ENCODE peak calls at places on chromosome 21, in ten cellular contexts. One of them, this sample, is unnamed. For H3K4me1, the result is how much of the 10 kb centered on the place peaks cover.

GRCh38 chr21:36487641-36488307 is 7.9 kb upstream of the CLDN14 start:
- DNase-seq in PC-3: peak
- DNase-seq in H1: no peak
- DNase-seq in K562: no peak
- DNase-seq in heart right ventricle: no peak
- DNase-seq in GM23338: no peak
- DNase-seq in right lobe of liver: peak
- DNase-seq in neural progenitor cell: no peak
- DNase-seq in Peyer's patch: no peak
- DNase-seq in pancreas: peak
- DNase-seq in this sample: peak

GRCh38 chr21:37369307-37369854 is 2.8 kb downstream of the DYRK1A start:
- DNase-seq in neural progenitor cell: no peak
- DNase-seq in Peyer's patch: no peak
- DNase-seq in PC-3: no peak
- DNase-seq in H1: no peak
- DNase-seq in heart right ventricle: no peak
- DNase-seq in right lobe of liver: no peak
- DNase-seq in K562: peak
- DNase-seq in GM23338: no peak
- DNase-seq in pancreas: no peak
- DNase-seq in this sample: no peak

GRCh38 chr21:35646606-35647005 is 413.7 kb downstream of the SETD4 start:
- DNase-seq in heart right ventricle: no peak
- DNase-seq in Peyer's patch: no peak
- DNase-seq in H1: no peak
- DNase-seq in GM23338: no peak
- DNase-seq in pancreas: no peak
- DNase-seq in PC-3: no peak
- DNase-seq in K562: no peak
- DNase-seq in neural progenitor cell: no peak
- DNase-seq in right lobe of liver: no peak
- DNase-seq in this sample: no peak

GRCh38 chr21:23475518-23476189 is 2131.6 kb downstream of the MRPL39 start:
- DNase-seq in PC-3: peak
- DNase-seq in pancreas: no peak
- DNase-seq in heart right ventricle: no peak
- DNase-seq in right lobe of liver: no peak
- DNase-seq in neural progenitor cell: no peak
- DNase-seq in Peyer's patch: no peak
- DNase-seq in H1: no peak
- DNase-seq in K562: no peak
- DNase-seq in GM23338: no peak
- DNase-seq in this sample: no peak

GRCh38 chr21:36477559-36477958 is 2.4 kb downstream of the CLDN14 start:
- DNase-seq in PC-3: no peak
- DNase-seq in H1: no peak
- DNase-seq in heart right ventricle: no peak
- DNase-seq in pancreas: no peak
- DNase-seq in GM23338: no peak
- DNase-seq in K562: no peak
- DNase-seq in neural progenitor cell: no peak
- DNase-seq in Peyer's patch: no peak
- DNase-seq in right lobe of liver: no peak
- DNase-seq in this sample: no peak

GRCh38 chr21:19640964-19641363 is 1237.4 kb upstream of the TMPRSS15 start:
- DNase-seq in GM23338: peak
- DNase-seq in neural progenitor cell: no peak
- DNase-seq in pancreas: peak
- DNase-seq in heart right ventricle: no peak
- DNase-seq in right lobe of liver: no peak
- DNase-seq in K562: no peak
- DNase-seq in PC-3: no peak
- DNase-seq in H1: no peak
- DNase-seq in Peyer's patch: no peak
- DNase-seq in this sample: no peak

GRCh38 chr21:26966360-26966977 is 419 bp downstream of the ADAMTS5 start:
- DNase-seq in neural progenitor cell: no peak
- DNase-seq in right lobe of liver: peak
- DNase-seq in H1: peak
- DNase-seq in GM23338: peak
- DNase-seq in pancreas: no peak
- DNase-seq in heart right ventricle: no peak
- DNase-seq in K562: no peak
- DNase-seq in PC-3: no peak
- DNase-seq in Peyer's patch: no peak
- DNase-seq in this sample: no peak

GRCh38 chr21:42473495-42474042 is 22.5 kb downstream of the RSPH1 start:
- DNase-seq in right lobe of liver: no peak
- DNase-seq in Peyer's patch: no peak
- DNase-seq in GM23338: no peak
- DNase-seq in H1: no peak
- DNase-seq in pancreas: no peak
- DNase-seq in heart right ventricle: no peak
- DNase-seq in PC-3: no peak
- DNase-seq in K562: no peak
- DNase-seq in neural progenitor cell: no peak
- DNase-seq in this sample: no peak

GRCh38 chr21:23496729-23497128 is 2110.6 kb downstream of the MRPL39 start:
- DNase-seq in neural progenitor cell: no peak
- DNase-seq in pancreas: no peak
- DNase-seq in Peyer's patch: no peak
- DNase-seq in H1: no peak
- DNase-seq in GM23338: no peak
- DNase-seq in heart right ventricle: no peak
- DNase-seq in PC-3: no peak
- DNase-seq in right lobe of liver: no peak
- DNase-seq in K562: no peak
- DNase-seq in this sample: no peak

DNA sequence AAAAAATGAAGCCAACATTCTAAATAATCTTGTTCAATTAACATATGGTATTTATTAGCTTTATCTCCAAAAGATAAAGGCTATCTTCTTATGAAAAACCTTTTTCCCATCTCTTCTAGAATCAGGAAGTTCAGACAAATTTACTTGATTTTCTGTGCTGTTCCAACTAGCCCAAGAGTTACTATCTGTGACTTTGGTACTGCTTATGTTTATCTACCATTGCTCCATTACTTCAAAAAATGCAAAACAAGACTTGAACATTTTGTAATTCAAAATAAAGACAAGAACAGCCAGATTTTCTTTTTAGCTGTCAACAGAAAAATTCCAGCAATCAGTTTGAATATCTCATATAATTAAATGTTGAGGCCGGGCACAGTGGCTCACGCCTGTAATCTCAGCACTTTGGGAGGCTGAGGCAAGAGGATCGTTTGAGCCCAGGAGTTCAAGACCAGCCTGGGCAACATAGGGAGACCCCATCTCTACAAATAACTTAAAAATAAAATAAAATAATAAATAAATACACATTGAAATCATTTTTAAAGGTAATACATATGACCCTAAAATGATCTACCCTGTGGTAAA is 188.5 kb downstream of the LTN1 start:
- DNase-seq in right lobe of liver: no peak
- DNase-seq in H1: no peak
- DNase-seq in K562: no peak
- DNase-seq in pancreas: no peak
- DNase-seq in PC-3: no peak
- DNase-seq in heart right ventricle: no peak
- DNase-seq in neural progenitor cell: no peak
- DNase-seq in GM23338: no peak
- DNase-seq in Peyer's patch: no peak
- DNase-seq in this sample: no peak
- H3K4me3 ChIP-seq in right lobe of liver: no peak
- H3K4me3 ChIP-seq in H1: no peak
- H3K4me3 ChIP-seq in K562: no peak
- H3K4me3 ChIP-seq in pancreas: no peak
- H3K4me3 ChIP-seq in PC-3: no peak
- H3K4me3 ChIP-seq in heart right ventricle: no peak
- H3K4me3 ChIP-seq in neural progenitor cell: no peak
- H3K4me3 ChIP-seq in GM23338: no peak
- H3K4me3 ChIP-seq in Peyer's patch: no peak
- H3K4me3 ChIP-seq in this sample: no peak

DNA sequence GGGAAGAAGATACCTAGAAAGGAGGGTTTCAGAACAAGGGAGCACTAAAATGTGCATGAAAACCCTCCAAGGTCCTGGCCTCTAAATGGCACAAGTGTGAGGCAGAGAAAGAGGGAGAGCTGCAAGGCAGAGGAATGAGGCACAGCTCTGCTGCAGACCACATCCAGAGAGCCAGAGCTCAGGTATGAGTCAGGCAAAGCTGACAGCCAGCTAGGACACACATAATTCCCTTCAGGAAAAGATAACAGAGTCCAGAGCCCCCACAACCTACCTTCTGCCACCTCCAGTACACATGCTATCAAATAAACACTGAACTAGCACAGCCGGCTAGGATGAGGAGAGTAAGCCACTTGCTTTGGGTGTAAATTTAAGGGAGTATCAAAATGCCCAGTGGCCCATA is 62.2 kb downstream of the HSF2BP start:
- DNase-seq in heart right ventricle: no peak
- DNase-seq in PC-3: peak
- DNase-seq in Peyer's patch: no peak
- DNase-seq in GM23338: no peak
- DNase-seq in pancreas: no peak
- DNase-seq in K562: no peak
- DNase-seq in neural progenitor cell: no peak
- DNase-seq in right lobe of liver: no peak
- DNase-seq in H1: no peak
- DNase-seq in this sample: no peak
- H3K4me1 ChIP-seq in heart right ventricle: under half
- H3K4me1 ChIP-seq in PC-3: half or more
- H3K4me1 ChIP-seq in Peyer's patch: under half
- H3K4me1 ChIP-seq in GM23338: under half
- H3K4me1 ChIP-seq in pancreas: under half
- H3K4me1 ChIP-seq in K562: under half
- H3K4me1 ChIP-seq in neural progenitor cell: under half
- H3K4me1 ChIP-seq in right lobe of liver: under half
- H3K4me1 ChIP-seq in H1: under half
- H3K4me1 ChIP-seq in this sample: under half

GRCh38 chr21:40850071-40850470 is 3.1 kb upstream of the DSCAM start:
- DNase-seq in K562: no peak
- DNase-seq in neural progenitor cell: no peak
- DNase-seq in right lobe of liver: no peak
- DNase-seq in Peyer's patch: no peak
- DNase-seq in H1: no peak
- DNase-seq in heart right ventricle: no peak
- DNase-seq in PC-3: no peak
- DNase-seq in pancreas: no peak
- DNase-seq in GM23338: no peak
- DNase-seq in this sample: no peak

GRCh38 chr21:40853956-40854688 is 7.2 kb upstream of the DSCAM start:
- DNase-seq in H1: no peak
- DNase-seq in neural progenitor cell: no peak
- DNase-seq in pancreas: no peak
- DNase-seq in GM23338: no peak
- DNase-seq in Peyer's patch: no peak
- DNase-seq in K562: no peak
- DNase-seq in PC-3: no peak
- DNase-seq in heart right ventricle: no peak
- DNase-seq in right lobe of liver: no peak
- DNase-seq in this sample: no peak

GRCh38 chr21:40847956-40848355 is 998 bp upstream of the DSCAM start:
- DNase-seq in heart right ventricle: no peak
- DNase-seq in neural progenitor cell: peak
- DNase-seq in GM23338: peak
- DNase-seq in PC-3: no peak
- DNase-seq in Peyer's patch: no peak
- DNase-seq in H1: no peak
- DNase-seq in right lobe of liver: no peak
- DNase-seq in pancreas: no peak
- DNase-seq in K562: no peak
- DNase-seq in this sample: no peak

GRCh38 chr21:40851749-40852148 is 4.8 kb upstream of the DSCAM start:
- DNase-seq in pancreas: no peak
- DNase-seq in neural progenitor cell: no peak
- DNase-seq in K562: no peak
- DNase-seq in GM23338: no peak
- DNase-seq in heart right ventricle: no peak
- DNase-seq in Peyer's patch: no peak
- DNase-seq in right lobe of liver: no peak
- DNase-seq in H1: no peak
- DNase-seq in PC-3: no peak
- DNase-seq in this sample: no peak

DNA sequence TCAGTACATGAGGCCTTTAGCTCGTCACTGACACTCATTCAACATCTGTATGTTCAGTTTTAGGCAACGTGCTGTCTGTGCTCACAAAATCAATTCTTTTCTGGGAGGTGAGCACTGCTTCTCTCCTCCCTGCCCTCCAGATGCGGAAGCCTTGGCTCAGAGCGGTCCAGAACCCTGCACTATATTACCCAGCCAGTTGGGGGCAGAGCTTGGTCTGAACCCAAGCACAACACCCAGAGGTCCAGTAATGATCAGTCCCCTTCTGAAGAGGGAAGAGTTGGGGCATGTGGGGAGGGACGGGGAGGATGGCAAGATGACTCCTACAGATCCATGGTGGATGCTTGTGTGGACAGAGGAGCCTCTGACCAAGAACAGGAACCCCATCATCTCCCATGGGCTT is 5.6 kb upstream of the DSCAM start:
- DNase-seq in neural progenitor cell: no peak
- DNase-seq in Peyer's patch: no peak
- DNase-seq in pancreas: no peak
- DNase-seq in PC-3: no peak
- DNase-seq in heart right ventricle: no peak
- DNase-seq in GM23338: peak
- DNase-seq in K562: no peak
- DNase-seq in H1: no peak
- DNase-seq in right lobe of liver: no peak
- DNase-seq in this sample: no peak
- TF ChIP-seq CTCF in neural progenitor cell: peak
- TF ChIP-seq CTCF in Peyer's patch: no peak
- TF ChIP-seq CTCF in pancreas: no peak
- TF ChIP-seq CTCF in PC-3: no peak
- TF ChIP-seq CTCF in heart right ventricle: no peak
- TF ChIP-seq CTCF in GM23338: peak
- TF ChIP-seq CTCF in K562: no peak
- TF ChIP-seq CTCF in H1: peak
- TF ChIP-seq CTCF in right lobe of liver: no peak
- TF ChIP-seq CTCF in this sample: no peak

DNA sequence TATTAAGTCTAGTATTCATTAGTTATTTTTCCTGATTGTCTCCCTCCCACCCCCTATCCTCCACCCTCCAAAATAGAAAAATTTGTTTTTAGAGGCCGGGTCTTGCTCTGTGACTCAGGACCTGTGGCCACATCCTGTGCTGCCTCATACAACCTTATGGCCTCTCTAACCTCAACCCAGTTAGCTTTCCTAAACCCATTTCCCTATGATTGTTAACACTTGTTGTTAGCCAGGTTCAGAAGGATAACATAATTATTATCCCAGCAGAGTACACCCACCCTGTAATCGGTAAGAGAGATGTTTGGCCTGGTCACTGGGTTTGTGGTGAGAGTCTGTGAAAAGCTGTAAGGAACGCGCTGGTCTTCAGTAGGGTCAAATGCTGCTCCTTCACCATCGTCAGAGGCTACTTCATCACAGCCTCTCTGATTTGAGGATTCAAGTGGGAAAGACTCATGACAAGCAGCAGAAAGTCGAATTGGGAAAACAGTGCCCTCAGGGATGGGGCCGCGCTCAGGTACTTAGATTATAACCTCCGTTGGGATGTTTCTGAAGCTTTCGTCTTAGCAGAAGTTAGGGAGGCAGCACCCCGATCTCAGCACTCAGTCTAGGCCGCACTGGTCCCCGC is 35.9 kb upstream of the HMGN1 start:
- DNase-seq in GM23338: no peak
- DNase-seq in heart right ventricle: no peak
- DNase-seq in pancreas: no peak
- DNase-seq in Peyer's patch: no peak
- DNase-seq in K562: no peak
- DNase-seq in right lobe of liver: no peak
- DNase-seq in neural progenitor cell: no peak
- DNase-seq in PC-3: peak
- DNase-seq in H1: no peak
- DNase-seq in this sample: no peak
- H3K4me3 ChIP-seq in GM23338: no peak
- H3K4me3 ChIP-seq in heart right ventricle: no peak
- H3K4me3 ChIP-seq in pancreas: no peak
- H3K4me3 ChIP-seq in Peyer's patch: peak
- H3K4me3 ChIP-seq in K562: no peak
- H3K4me3 ChIP-seq in right lobe of liver: peak
- H3K4me3 ChIP-seq in neural progenitor cell: no peak
- H3K4me3 ChIP-seq in PC-3: no peak
- H3K4me3 ChIP-seq in H1: no peak
- H3K4me3 ChIP-seq in this sample: no peak